ENCODE peak calls at places on chromosomes 11 and 22, in four cellular contexts. G is M059J, R is neural progenitor cell, P is gastrocnemius medialis. M is an unnamed sample.

GRCh38 chr11:120658071-120658423 is 146.5 kb downstream of the GRIK4 start:
- DNase-seq in P (no peak), R (no peak), G (no peak), M (no peak)

GRCh38 chr22:32764330-32765116 is 37.0 kb upstream of the TIMP3 start:
- DNase-seq in P (peak), R (no peak), G (peak), M (no peak)

GRCh38 chr11:75946531-75947530 is 131.8 kb downstream of the UVRAG start:
- DNase-seq in R (peak), G (peak), P (peak), M (no peak)

GRCh38 chr11:33860926-33861325 is 30.9 kb downstream of the LMO2 start:
- DNase-seq in G (no peak), R (no peak), P (no peak), M (no peak)

GRCh38 chr11:3224730-3225098 is 6.1 kb upstream of the MRGPRG start:
- DNase-seq in P (no peak), R (no peak), G (no peak), M (peak)

GRCh38 chr11:1734571-1735081 is 15.8 kb downstream of the IFITM10 start:
- DNase-seq in R (no peak), G (peak), P (no peak), M (no peak)

GRCh38 chr22:32206774-32207758 is 2.2 kb upstream of the RFPL2 start:
- DNase-seq in P (no peak), G (peak), R (peak), M (peak)

GRCh38 chr11:67240575-67241389 is 25.5 kb upstream of the GRK2 start:
- DNase-seq in P (peak), G (peak), R (peak), M (peak)

GRCh38 chr11:4453118-4453517 is 4.0 kb downstream of the OR52K2 start:
- DNase-seq in G (no peak), R (no peak), P (no peak), M (no peak)

GRCh38 chr22:38824587-38824986 is 19.2 kb downstream of the NPTXR start:
- DNase-seq in R (peak), G (peak), P (no peak), M (no peak)

GRCh38 chr11:68998390-68998911 is 14.6 kb downstream of the MRGPRF start:
- DNase-seq in P (no peak), G (peak), R (no peak), M (peak)

GRCh38 chr11:73963861-73964260 is 13.0 kb downstream of the DNAJB13 start:
- DNase-seq in G (no peak), P (no peak), R (no peak), M (no peak)

GRCh38 chr22:37544955-37545702 is 15.2 kb upstream of the CDC42EP1 start:
- DNase-seq in G (peak), R (peak), P (no peak), M (peak)

GRCh38 chr11:69442012-69442806 is 39.3 kb upstream of the LINC01488 start:
- DNase-seq in P (no peak), G (peak), R (no peak), M (no peak)

GRCh38 chr22:31905356-31905755 is 39.0 kb upstream of the YWHAH start:
- DNase-seq in P (no peak), R (no peak), G (no peak), M (no peak)

GRCh38 chr11:42524534-42525227 is 787.1 kb upstream of the API5 start:
- DNase-seq in P (no peak), R (peak), G (peak), M (peak)

GRCh38 chr22:46619830-46620501 is at the start of gene GRAMD4:
- DNase-seq in P (no peak), G (no peak), R (peak), M (peak)

GRCh38 chr11:28963189-28963588 is 855.0 kb downstream of the METTL15 start:
- DNase-seq in P (no peak), G (peak), R (no peak), M (no peak)

GRCh38 chr11:75195164-75195962 is 44.5 kb downstream of the SLCO2B1 start:
- DNase-seq in R (no peak), P (peak), G (no peak), M (peak)

GRCh38 chr11:17593466-17594245 is 46.6 kb downstream of the OTOG start:
- DNase-seq in P (no peak), G (no peak), R (no peak), M (no peak)

GRCh38 chr11:133040289-133040893 is 491.9 kb downstream of the OPCML start:
- DNase-seq in R (no peak), P (no peak), G (peak), M (no peak)

GRCh38 chr11:78784321-78785061 is 209.8 kb upstream of the NARS2 start:
- DNase-seq in R (no peak), P (no peak), G (peak), M (no peak)

GRCh38 chr11:103043826-103044688 is 47.9 kb downstream of the DCUN1D5 start:
- DNase-seq in P (no peak), R (no peak), G (peak), M (no peak)

GRCh38 chr11:10623797-10624761 is 55.6 kb upstream of the LYVE1 start:
- DNase-seq in R (no peak), G (peak), P (no peak), M (peak)

GRCh38 chr11:97140885-97141494 is 751.2 kb downstream of the JRKL start:
- DNase-seq in P (no peak), R (peak), G (peak), M (peak)

GRCh38 chr11:111308140-111308539 is 9.8 kb downstream of the POU2AF3 start:
- DNase-seq in G (no peak), P (no peak), R (no peak), M (no peak)

GRCh38 chr11:65454696-65455456 is 32.3 kb downstream of the NEAT1 start:
- DNase-seq in R (peak), P (peak), G (peak), M (peak)

GRCh38 chr11:12117200-12117995 is 7.0 kb downstream of the MICAL2 start:
- DNase-seq in G (no peak), R (no peak), P (no peak), M (no peak)

GRCh38 chr11:83051760-83052671 is 19.7 kb downstream of the RAB30 start:
- DNase-seq in P (peak), R (no peak), G (peak), M (no peak)

GRCh38 chr11:117528061-117528780 is 200.6 kb downstream of the CEP164 start:
- DNase-seq in G (no peak), P (no peak), R (no peak), M (peak)

GRCh38 chr11:113163291-113164030 is 150.9 kb upstream of the TTC12 start:
- DNase-seq in G (peak), P (no peak), R (no peak), M (no peak)

GRCh38 chr11:116112031-116112935 is 608.1 kb upstream of the CADM1 start:
- DNase-seq in R (no peak), G (no peak), P (no peak), M (no peak)

GRCh38 chr11:77123591-77123990 is 4.5 kb upstream of the MYO7A start:
- DNase-seq in P (no peak), G (no peak), R (no peak), M (no peak)

GRCh38 chr11:46917109-46918086 is 952 bp downstream of the LRP4 start:
- DNase-seq in P (no peak), G (no peak), R (peak), M (peak)

GRCh38 chr11:2086239-2087040 is 52.7 kb downstream of the IGF2 start:
- DNase-seq in R (no peak), G (no peak), P (no peak), M (no peak)